ENCODE peak calls at places on chromosomes 3 and 15, in four cellular contexts. One of them, this sample, is unnamed.

GRCh38 chr15:83973816-83974215 is 261.8 kb upstream of the GOLGA6L4 start:
- DNase-seq in ovary: no peak
- DNase-seq in upper lobe of left lung: no peak
- DNase-seq in body of pancreas: no peak
- DNase-seq in this sample: no peak

GRCh38 chr3:165854696-165855095 is 17.5 kb upstream of the BCHE start:
- DNase-seq in upper lobe of left lung: no peak
- DNase-seq in ovary: no peak
- DNase-seq in body of pancreas: no peak
- DNase-seq in this sample: no peak

GRCh38 chr3:23165571-23165970 is 37.6 kb upstream of the UBE2E2 start:
- DNase-seq in ovary: no peak
- DNase-seq in body of pancreas: no peak
- DNase-seq in upper lobe of left lung: no peak
- DNase-seq in this sample: no peak

GRCh38 chr3:196740476-196741400 is 1.1 kb downstream of the PAK2 start:
- DNase-seq in body of pancreas: no peak
- DNase-seq in upper lobe of left lung: no peak
- DNase-seq in ovary: no peak
- DNase-seq in this sample: no peak

GRCh38 chr3:83224101-83224868 is 1462.8 kb upstream of the GBE1 start:
- DNase-seq in ovary: no peak
- DNase-seq in upper lobe of left lung: no peak
- DNase-seq in body of pancreas: no peak
- DNase-seq in this sample: no peak

GRCh38 chr15:88834211-88834812 is 31.1 kb downstream of the ACAN start:
- DNase-seq in ovary: peak
- DNase-seq in upper lobe of left lung: no peak
- DNase-seq in body of pancreas: peak
- DNase-seq in this sample: no peak

GRCh38 chr15:60358935-60359672 is 38.7 kb downstream of the ANXA2 start:
- DNase-seq in body of pancreas: peak
- DNase-seq in upper lobe of left lung: no peak
- DNase-seq in ovary: no peak
- DNase-seq in this sample: no peak

GRCh38 chr15:50181983-50182232 is at the start of gene SLC27A2:
- DNase-seq in upper lobe of left lung: peak
- DNase-seq in ovary: peak
- DNase-seq in body of pancreas: peak
- DNase-seq in this sample: no peak

GRCh38 chr3:159761377-159761776 is 227.3 kb upstream of the IL12A start:
- DNase-seq in upper lobe of left lung: peak
- DNase-seq in body of pancreas: no peak
- DNase-seq in ovary: peak
- DNase-seq in this sample: no peak

GRCh38 chr15:62880278-62880677 is 162.3 kb upstream of the TPM1 start:
- DNase-seq in ovary: no peak
- DNase-seq in body of pancreas: no peak
- DNase-seq in upper lobe of left lung: no peak
- DNase-seq in this sample: no peak

GRCh38 chr15:37034392-37034791 is 66.0 kb downstream of the MEIS2 start:
- DNase-seq in upper lobe of left lung: no peak
- DNase-seq in body of pancreas: no peak
- DNase-seq in ovary: no peak
- DNase-seq in this sample: no peak

GRCh38 chr15:82146990-82147461 is 101.2 kb upstream of the MEX3B start:
- DNase-seq in ovary: no peak
- DNase-seq in upper lobe of left lung: no peak
- DNase-seq in body of pancreas: peak
- DNase-seq in this sample: no peak

GRCh38 chr3:108940166-108940565 is 13.5 kb downstream of the GUCA1C start:
- DNase-seq in ovary: no peak
- DNase-seq in upper lobe of left lung: no peak
- DNase-seq in body of pancreas: no peak
- DNase-seq in this sample: no peak

GRCh38 chr15:55823191-55823670 is 80.3 kb upstream of the PRTG start:
- DNase-seq in body of pancreas: no peak
- DNase-seq in ovary: no peak
- DNase-seq in upper lobe of left lung: no peak
- DNase-seq in this sample: no peak

GRCh38 chr15:41917767-41918430 is 24.0 kb upstream of the SPTBN5 start:
- DNase-seq in body of pancreas: peak
- DNase-seq in ovary: no peak
- DNase-seq in upper lobe of left lung: no peak
- DNase-seq in this sample: no peak

GRCh38 chr15:31486906-31487695 is 160.5 kb downstream of the KLF13 start:
- DNase-seq in ovary: no peak
- DNase-seq in upper lobe of left lung: no peak
- DNase-seq in body of pancreas: no peak
- DNase-seq in this sample: no peak

DNA sequence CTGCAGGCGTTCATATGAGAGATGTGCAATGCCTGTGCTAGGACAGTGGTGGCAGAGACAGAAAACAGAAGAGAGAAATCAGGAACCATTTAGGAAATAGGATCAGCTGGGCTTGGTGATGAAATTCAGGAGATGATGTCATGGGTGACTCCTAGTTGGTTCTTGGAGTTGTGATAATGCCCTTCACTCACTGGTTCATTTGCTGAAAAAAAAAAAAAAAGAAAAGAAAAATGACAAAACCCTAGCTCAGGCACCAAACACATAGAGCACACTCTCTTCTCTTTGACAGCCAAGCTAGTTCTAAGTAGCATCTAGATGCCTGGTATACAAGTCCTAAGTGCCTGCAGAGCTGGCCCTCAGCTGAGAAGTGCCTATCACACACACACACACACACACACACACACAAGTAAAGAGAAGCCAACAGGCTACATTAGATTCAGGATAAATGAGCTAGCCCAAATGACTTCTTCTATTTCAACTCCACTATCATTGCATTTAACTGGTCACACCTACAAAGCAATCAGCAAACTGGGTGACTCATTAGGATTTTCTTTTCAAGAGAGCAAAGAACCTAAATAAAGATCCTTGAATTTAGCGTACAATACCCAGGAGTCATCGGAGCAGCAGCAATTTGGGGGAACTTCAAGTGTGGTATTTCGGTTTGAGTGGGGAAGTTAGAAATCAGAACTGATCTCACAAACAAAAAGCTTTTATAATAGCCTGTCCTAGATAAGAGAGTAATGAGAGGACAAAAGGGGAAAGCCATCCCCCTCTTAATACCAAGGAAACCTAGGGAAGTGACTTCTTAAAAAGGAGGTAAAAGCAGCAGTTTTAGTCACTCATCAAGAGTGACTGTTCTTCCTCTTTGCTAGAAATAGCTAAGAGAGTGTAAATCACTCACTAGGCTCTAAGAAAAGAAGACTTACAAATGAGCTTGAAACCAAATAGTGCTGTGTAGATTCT is 112.9 kb downstream of the TNIK start:
- DNase-seq in ovary: no peak
- DNase-seq in body of pancreas: peak
- DNase-seq in upper lobe of left lung: peak
- DNase-seq in this sample: no peak
- H3K27ac ChIP-seq in ovary: no peak
- H3K27ac ChIP-seq in body of pancreas: no peak
- H3K27ac ChIP-seq in upper lobe of left lung: no peak
- H3K27ac ChIP-seq in this sample: peak

DNA sequence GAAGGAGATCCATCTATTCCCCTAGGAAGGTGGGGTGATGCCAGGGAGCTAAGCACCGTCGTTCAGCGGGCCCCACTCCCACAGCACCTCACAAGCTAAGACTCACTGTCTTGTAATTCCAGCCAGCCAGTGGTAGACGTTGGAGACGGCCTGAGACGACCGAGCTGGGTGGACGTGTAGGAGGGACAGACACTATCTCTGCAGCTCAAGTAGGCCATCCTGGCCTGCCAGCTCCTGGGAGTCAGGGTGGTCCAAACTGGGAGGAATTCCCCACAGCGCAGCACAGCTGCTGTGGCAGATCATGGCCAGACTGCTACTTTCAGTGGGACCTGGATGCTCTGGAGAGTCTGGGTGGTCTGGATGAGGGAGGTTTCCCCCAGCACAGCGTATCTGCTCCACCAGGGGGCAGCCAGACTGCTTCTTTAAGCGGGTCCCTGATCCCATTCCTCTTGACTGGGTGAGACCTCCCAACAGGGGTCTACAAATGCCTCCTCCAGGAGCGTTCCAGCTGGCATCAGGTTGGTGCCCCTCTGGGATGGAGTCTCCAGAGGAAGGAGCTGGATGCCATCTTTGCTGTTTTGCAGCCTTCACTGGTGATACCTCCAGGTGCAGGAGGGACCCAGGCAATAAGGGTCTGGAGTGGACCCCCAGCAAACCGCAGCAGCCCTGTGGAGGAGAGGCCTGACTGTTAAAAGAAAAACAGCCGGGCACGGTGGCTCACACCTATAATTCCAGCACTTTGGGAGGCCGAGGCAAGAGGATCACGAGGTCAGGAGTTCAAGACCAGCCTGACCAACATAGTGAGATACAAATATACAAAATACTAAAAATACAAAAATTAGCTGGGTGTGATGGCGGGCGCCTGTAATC is 27.6 kb downstream of the GNB5 start:
- DNase-seq in ovary: no peak
- DNase-seq in body of pancreas: no peak
- DNase-seq in upper lobe of left lung: no peak
- DNase-seq in this sample: no peak
- TF ChIP-seq CTCF in ovary: no peak
- TF ChIP-seq CTCF in body of pancreas: no peak
- TF ChIP-seq CTCF in upper lobe of left lung: no peak
- TF ChIP-seq CTCF in this sample: no peak

GRCh38 chr3:150495149-150495548 is 51.1 kb downstream of the SERP1 start:
- DNase-seq in body of pancreas: no peak
- DNase-seq in ovary: no peak
- DNase-seq in upper lobe of left lung: no peak
- DNase-seq in this sample: no peak

GRCh38 chr3:150490212-150490611 is 56.1 kb downstream of the SERP1 start:
- DNase-seq in body of pancreas: no peak
- DNase-seq in upper lobe of left lung: no peak
- DNase-seq in ovary: no peak
- DNase-seq in this sample: no peak

GRCh38 chr3:150497956-150498355 is 48.3 kb downstream of the SERP1 start:
- DNase-seq in ovary: no peak
- DNase-seq in body of pancreas: no peak
- DNase-seq in upper lobe of left lung: no peak
- DNase-seq in this sample: no peak

GRCh38 chr3:150495563-150496168 is 50.6 kb downstream of the SERP1 start:
- DNase-seq in body of pancreas: no peak
- DNase-seq in upper lobe of left lung: no peak
- DNase-seq in ovary: no peak
- DNase-seq in this sample: no peak
- H3K27ac ChIP-seq in body of pancreas: no peak
- H3K27ac ChIP-seq in upper lobe of left lung: no peak
- H3K27ac ChIP-seq in ovary: no peak
- H3K27ac ChIP-seq in this sample: no peak

DNA sequence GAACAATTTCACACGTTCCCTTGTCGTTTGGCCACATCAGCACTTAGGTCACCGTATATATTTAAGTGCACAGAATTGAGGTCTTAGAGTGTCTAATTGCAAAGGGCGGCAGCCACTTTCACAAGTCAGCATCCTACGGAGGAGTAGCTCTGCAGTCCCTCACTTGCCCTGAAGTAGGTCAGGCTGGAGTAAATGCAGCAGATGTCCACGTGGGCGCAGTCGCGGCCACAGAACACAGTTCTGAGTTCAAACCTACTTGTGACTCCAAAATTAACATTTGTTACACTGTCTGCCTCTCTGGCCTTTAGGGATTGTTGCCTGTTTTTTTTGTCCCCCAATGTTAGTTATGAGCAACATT is 85.8 kb downstream of the PDCD6IP start:
- DNase-seq in body of pancreas: no peak
- DNase-seq in ovary: no peak
- DNase-seq in upper lobe of left lung: no peak
- DNase-seq in this sample: no peak
- TF ChIP-seq CTCF in body of pancreas: no peak
- TF ChIP-seq CTCF in ovary: no peak
- TF ChIP-seq CTCF in upper lobe of left lung: no peak
- TF ChIP-seq CTCF in this sample: no peak

DNA sequence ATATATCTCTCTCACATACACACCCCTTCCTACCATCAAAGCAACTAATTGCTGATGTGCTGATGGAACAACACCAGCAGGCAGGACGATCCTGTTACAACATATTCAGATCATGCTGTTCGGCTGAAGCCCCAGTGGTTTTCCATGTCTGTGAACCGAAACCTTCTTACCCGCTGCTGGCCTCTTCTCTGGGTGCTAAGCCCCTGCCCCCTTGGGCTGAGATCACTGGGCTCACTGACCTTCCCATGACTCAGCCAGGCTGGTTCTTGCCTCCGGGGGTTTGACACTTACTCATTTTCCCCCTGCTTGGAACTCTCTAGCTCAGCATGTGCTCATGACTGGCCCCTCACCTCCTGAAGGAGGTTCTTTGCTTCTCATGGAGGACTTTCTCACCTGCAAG is 122.0 kb upstream of the RGMA start:
- DNase-seq in ovary: no peak
- DNase-seq in body of pancreas: no peak
- DNase-seq in upper lobe of left lung: no peak
- DNase-seq in this sample: no peak
- H3K27ac ChIP-seq in ovary: no peak
- H3K27ac ChIP-seq in body of pancreas: no peak
- H3K27ac ChIP-seq in upper lobe of left lung: no peak
- H3K27ac ChIP-seq in this sample: no peak

DNA sequence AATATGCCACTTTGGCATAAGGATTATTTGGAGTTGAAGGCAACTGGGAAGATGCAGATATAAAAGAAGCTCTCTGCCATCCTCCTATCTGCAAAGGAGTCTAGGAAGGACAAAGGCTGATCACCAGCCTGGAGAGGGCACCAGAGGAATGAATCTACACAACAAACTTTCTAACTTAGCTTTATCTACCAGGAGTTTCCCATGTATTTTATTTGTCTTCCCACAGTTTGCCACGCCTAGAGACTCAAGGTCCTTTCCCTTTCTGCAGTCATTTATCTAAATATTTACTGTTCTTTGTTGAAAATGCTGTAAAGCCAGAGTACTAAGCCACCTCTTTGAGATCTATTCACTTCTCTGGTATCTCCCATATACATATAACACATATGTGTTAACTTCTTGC is 32.2 kb downstream of the GPR176 start:
- DNase-seq in upper lobe of left lung: peak
- DNase-seq in body of pancreas: peak
- DNase-seq in ovary: no peak
- DNase-seq in this sample: no peak
- TF ChIP-seq CTCF in upper lobe of left lung: peak
- TF ChIP-seq CTCF in body of pancreas: peak
- TF ChIP-seq CTCF in ovary: no peak
- TF ChIP-seq CTCF in this sample: peak

This sample was measured in esophagus squamous epithelium.